ENCODE peak calls at places on chromosomes 7 and 10, in five cellular contexts. L is COR-L47; N is fibroblast of lung; B is DMS79; J is activated T-helper 1 cell treated with anti-CD3 and anti-CD28 coated beads, Interleukin-12 subunit alpha, Interleukin-12 subunit beta, Interleukin-2, Interleukin-4 antibody, amounts not matched to agents 30 ng/mL and 10 ng/mL and 1 ng/mL, durations not matched to agents 14 hours and 24 hours and 36 hours. Y is an unnamed sample.

GRCh38 chr10:128867119-128867518 is 599.9 kb upstream of the MGMT start:
- DNase-seq in L (no peak), J (no peak), N (no peak), B (no peak), Y (no peak)

GRCh38 chr10:89516149-89516832 is 19.1 kb downstream of the SLC16A12 start:
- DNase-seq in N (peak; percentile 97), B (no peak), J (no peak), L (no peak), Y (peak; percentile 94)

GRCh38 chr10:36872702-36873393 is 252.6 kb upstream of the ANKRD30A start:
- DNase-seq in N (no peak), J (no peak), L (no peak), B (no peak), Y (no peak)

GRCh38 chr7:95776561-95777185 is 4.3 kb downstream of the DYNC1I1 start:
- DNase-seq in B (no peak), L (no peak), J (no peak), N (no peak), Y (no peak)

GRCh38 chr10:3622427-3622826 is 162.6 kb downstream of the KLF6 start:
- DNase-seq in L (no peak), J (no peak), B (no peak), N (no peak), Y (no peak)

GRCh38 chr7:43647772-43648643 is 65.1 kb downstream of the STK17A start:
- DNase-seq in B (peak; percentile 94), N (peak; percentile 100), L (peak; percentile 33), J (no peak), Y (peak; percentile 97)

GRCh38 chr10:5629789-5630436 is 36.5 kb downstream of the ASB13 start:
- DNase-seq in N (peak; percentile 69), L (peak; percentile 32), B (no peak), J (peak; percentile 76), Y (peak; percentile 85)

GRCh38 chr10:110544958-110545537 is 22.4 kb upstream of the SMC3 start:
- DNase-seq in J (no peak), B (no peak), N (peak; percentile 42), L (no peak), Y (peak; percentile 45)

GRCh38 chr10:11793762-11794479 is 29.2 kb upstream of the PROSER2 start:
- DNase-seq in N (peak; percentile 81), B (no peak), J (no peak), L (no peak), Y (peak; percentile 46)

GRCh38 chr7:150359007-150359917 is 9.4 kb upstream of the REPIN1 start:
- DNase-seq in L (no peak), N (no peak), J (no peak), B (no peak), Y (no peak)

GRCh38 chr7:36360244-36360643 is 29.4 kb upstream of the ANLN start:
- DNase-seq in B (no peak), N (no peak), L (no peak), J (no peak), Y (no peak)

GRCh38 chr10:70761031-70761601 is 24.1 kb downstream of the TBATA start:
- DNase-seq in B (no peak), J (no peak), L (no peak), N (no peak), Y (peak; percentile 32)

GRCh38 chr10:125095228-125095627 is 65.1 kb downstream of the CTBP2 start:
- DNase-seq in B (no peak), N (no peak), J (no peak), L (no peak), Y (no peak)

GRCh38 chr10:75108684-75109458 is 2.6 kb upstream of the SAMD8 start:
- DNase-seq in J (no peak), N (no peak), B (no peak), L (no peak), Y (peak; percentile 31)

GRCh38 chr7:5596046-5596895 is 172.6 kb upstream of the TNRC18 start:
- DNase-seq in J (peak; percentile 56), B (no peak), L (peak; percentile 67), N (peak; percentile 97), Y (peak; percentile 94)

GRCh38 chr10:11677480-11677879 is 64.7 kb upstream of the ECHDC3 start:
- DNase-seq in B (no peak), L (no peak), J (no peak), N (no peak), Y (no peak)

GRCh38 chr7:151715661-151716338 is 161.1 kb downstream of the PRKAG2 start:
- DNase-seq in L (no peak), N (no peak), B (peak; percentile 57), J (no peak), Y (no peak)

GRCh38 chr10:70748305-70748704 is 36.9 kb downstream of the TBATA start:
- DNase-seq in L (no peak), B (no peak), J (no peak), N (no peak), Y (no peak)

GRCh38 chr7:67593807-67594206 is 597.2 kb downstream of the TYW1 start:
- DNase-seq in B (peak; percentile 35), J (no peak), L (no peak), N (no peak), Y (no peak)

Y was measured in fibroblast of pulmonary artery.